ENCODE peak calls at places on chromosomes 5 and 9, in seven cellular contexts. P is iPS-NIHi11, Y is NCI-H460, L is GM23338, H is LoVo, F is M059J, V is NCI-H1436. I is an unnamed sample.
A peak's percentile ranks its signal among the peaks of the same experiment; 100 is the strongest.

GRCh38 chr9:99457406-99457805 is 235.3 kb downstream of the SEC61B start:
- DNase-seq in F (no peak), Y (no peak), H (no peak), L (no peak), P (no peak), V (no peak), I (no peak)

GRCh38 chr9:15513335-15513734 is 2.6 kb upstream of the PSIP1 start:
- DNase-seq in H (no peak), L (peak; percentile 84), Y (peak; percentile 9), V (peak; percentile 36), P (peak; percentile 48), F (peak; percentile 49), I (no peak)

GRCh38 chr5:139859013-139859412 is 63.4 kb downstream of the PSD2 start:
- DNase-seq in V (no peak), L (no peak), F (no peak), H (no peak), Y (no peak), P (no peak), I (no peak)

GRCh38 chr5:144583493-144584154 is 413.0 kb downstream of the KCTD16 start:
- DNase-seq in Y (no peak), L (peak; percentile 21), F (no peak), H (no peak), P (peak; percentile 21), V (peak; percentile 10), I (no peak)

GRCh38 chr5:157476699-157477408 is 16.8 kb downstream of the NIPAL4 start:
- DNase-seq in F (peak; percentile 73), P (peak; percentile 82), L (peak; percentile 89), H (peak; percentile 74), Y (peak; percentile 83), V (peak; percentile 77), I (no peak)

GRCh38 chr9:133377721-133378216 is 1.6 kb downstream of the STKLD1 start:
- DNase-seq in V (no peak), L (no peak), Y (no peak), P (no peak), H (no peak), F (no peak), I (no peak)

GRCh38 chr9:22165144-22165543 is 156.0 kb upstream of the CDKN2B start:
- DNase-seq in Y (no peak), P (no peak), L (no peak), V (no peak), F (peak; percentile 50), H (no peak), I (no peak)

GRCh38 chr9:132622144-132622543 is 39.7 kb downstream of the BARHL1 start:
- DNase-seq in P (no peak), F (peak; percentile 65), Y (no peak), L (no peak), H (no peak), V (peak; percentile 46), I (no peak)

GRCh38 chr9:19642256-19642655 is 146.6 kb downstream of the SLC24A2 start:
- DNase-seq in F (peak; percentile 2), H (no peak), L (no peak), Y (no peak), V (no peak), P (no peak), I (peak; percentile 13)

GRCh38 chr9:121360975-121361374 is 9.1 kb downstream of the STOM start:
- DNase-seq in Y (no peak), L (no peak), H (peak; percentile 66), P (no peak), V (no peak), F (peak; percentile 89), I (no peak)

I was measured in hypothalamus.